ENCODE peak calls at places on chromosome 1, in nine cellular contexts. O, J, M, X, Y, V, S, Q and H are unnamed samples.

GRCh38 chr1:118588566-118588965 is 399.6 kb downstream of the TBX15 start:
- DNase-seq in Q (no peak), J (no peak), X (no peak), M (no peak), V (no peak), O (no peak), Y (no peak), S (no peak), H (no peak)

GRCh38 chr1:226355679-226356583 is 47.0 kb upstream of the LIN9 start:
- DNase-seq in Y (no peak), X (no peak), J (no peak), O (no peak), M (no peak), Q (no peak), S (no peak), V (no peak), H (no peak)

GRCh38 chr1:117467336-117467735 is 100.1 kb downstream of the MAN1A2 start:
- DNase-seq in X (no peak), V (no peak), J (no peak), Q (no peak), S (no peak), Y (no peak), O (no peak), M (no peak), H (no peak)

GRCh38 chr1:918353-918752 is 5.4 kb upstream of the SAMD11 start:
- DNase-seq in J (no peak), S (no peak), Y (no peak), O (no peak), M (no peak), V (no peak), X (no peak), Q (no peak), H (no peak)

GRCh38 chr1:110548381-110548780 is 29.4 kb upstream of the KCNA10 start:
- DNase-seq in Q (no peak), M (no peak), Y (no peak), S (no peak), X (peak; percentile 38), J (peak; percentile 53), V (no peak), O (no peak), H (no peak)

GRCh38 chr1:165943198-165943597 is 115.8 kb downstream of the UCK2 start:
- DNase-seq in M (no peak), S (no peak), Q (no peak), J (no peak), Y (no peak), O (no peak), V (no peak), X (no peak), H (no peak)

GRCh38 chr1:176559474-176560390 is 96.8 kb downstream of the PAPPA2 start:
- DNase-seq in V (peak; percentile 51), O (no peak), S (peak; percentile 60), Q (peak; percentile 29), Y (no peak), J (peak; percentile 84), X (peak; percentile 40), M (no peak), H (peak; percentile 73)

GRCh38 chr1:226820935-226821718 is 49.3 kb upstream of the PSEN2 start:
- DNase-seq in J (peak; percentile 26), O (no peak), M (no peak), Q (peak; percentile 96), Y (no peak), V (peak; percentile 94), X (peak; percentile 52), S (peak; percentile 91), H (peak; percentile 91)

GRCh38 chr1:38826262-38826661 is 33.3 kb downstream of the RRAGC start:
- DNase-seq in V (no peak), Q (no peak), O (no peak), Y (no peak), X (no peak), S (no peak), J (no peak), M (no peak), H (no peak)

GRCh38 chr1:160981584-160982411 is 27.2 kb upstream of the ITLN2 start:
- DNase-seq in M (no peak), X (peak; percentile 24), J (no peak), Y (peak; percentile 16), V (no peak), S (no peak), Q (no peak), O (no peak), H (no peak)

GRCh38 chr1:157193219-157193618 is 55.0 kb upstream of the ETV3 start:
- DNase-seq in J (no peak), S (no peak), X (no peak), V (no peak), Y (no peak), O (no peak), M (no peak), Q (no peak), H (no peak)

GRCh38 chr1:115074839-115075534 is 14.3 kb downstream of the TSPAN2 start:
- DNase-seq in Q (peak; percentile 19), S (no peak), J (no peak), Y (no peak), X (no peak), O (no peak), V (no peak), M (no peak), H (no peak)

GRCh38 chr1:169866577-169866976 is 27.1 kb downstream of the SCYL3 start:
- DNase-seq in Q (no peak), S (no peak), O (no peak), M (no peak), V (no peak), X (no peak), J (no peak), Y (no peak), H (no peak)

GRCh38 chr1:169869426-169869825 is 24.3 kb downstream of the SCYL3 start:
- DNase-seq in M (no peak), O (no peak), V (no peak), S (no peak), X (no peak), J (no peak), Y (no peak), Q (no peak), H (no peak)

GRCh38 chr1:169868978-169869377 is 24.7 kb downstream of the SCYL3 start:
- DNase-seq in M (no peak), O (no peak), Q (no peak), X (no peak), V (no peak), Y (no peak), S (no peak), J (no peak), H (no peak)

DNA sequence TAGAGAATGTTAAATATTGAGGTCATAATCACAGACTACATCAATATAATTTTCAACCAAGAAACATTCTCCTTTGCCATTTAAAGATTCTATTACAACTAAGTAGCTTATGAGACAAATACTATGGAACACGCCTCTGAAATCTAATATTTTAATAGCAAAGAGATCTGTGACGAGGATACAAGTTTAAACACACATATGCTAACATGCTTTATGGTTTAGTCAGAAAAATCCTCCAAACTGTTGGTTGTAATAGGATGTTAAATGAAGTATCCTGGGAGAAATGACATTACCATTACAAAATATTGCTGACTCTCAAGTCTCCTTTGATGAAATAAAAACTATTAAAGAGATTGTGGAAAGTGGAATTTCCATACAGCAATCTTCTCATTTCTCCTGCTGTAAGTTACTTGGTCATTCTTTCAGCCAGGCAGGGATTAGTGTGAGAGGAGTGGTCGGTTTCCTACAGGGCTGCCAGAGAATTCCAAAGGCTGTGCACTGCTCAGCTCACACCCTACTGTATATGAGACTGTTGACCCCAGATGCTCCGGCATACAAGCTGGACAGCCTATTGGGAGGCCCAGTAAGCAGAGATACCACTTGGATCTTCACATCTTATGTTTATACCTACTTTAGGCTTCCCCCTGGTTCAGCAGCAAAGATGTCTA is 26.6 kb downstream of the SCYL3 start:
- DNase-seq in V (no peak), Q (no peak), Y (no peak), O (no peak), M (no peak), S (no peak), X (no peak), J (no peak), H (no peak)
- H3K36me3 ChIP-seq in V (peaks cover 83% of the 10 kb centered on the region), Q (peaks cover 38% of the 10 kb centered on the region), Y (peaks cover 70% of the 10 kb centered on the region), O (peaks cover 87% of the 10 kb centered on the region), M (peaks cover 62% of the 10 kb centered on the region), S (no peaks in the 10 kb centered on the region), X (peaks cover 100% of the 10 kb centered on the region), J (peaks cover 79% of the 10 kb centered on the region), H (peaks cover 98% of the 10 kb centered on the region)

GRCh38 chr1:153262462-153263157 is 3.1 kb downstream of the LORICRIN start:
- DNase-seq in Y (no peak), Q (no peak), S (no peak), O (no peak), X (no peak), J (no peak), M (no peak), V (no peak), H (no peak)

GRCh38 chr1:153260473-153260979 is 1.0 kb downstream of the LORICRIN start:
- DNase-seq in Q (peak; percentile 6), J (no peak), O (peak; percentile 5), S (no peak), M (no peak), Y (no peak), X (no peak), V (no peak), H (no peak)

GRCh38 chr1:153259387-153259786 is at the start of gene LORICRIN:
- DNase-seq in Q (no peak), X (no peak), M (no peak), O (no peak), J (no peak), S (no peak), V (no peak), Y (no peak), H (no peak)

GRCh38 chr1:153261793-153262371 is 2.4 kb downstream of the LORICRIN start:
- DNase-seq in M (no peak), S (no peak), V (no peak), Q (no peak), O (peak; percentile 1), X (no peak), J (no peak), Y (no peak), H (no peak)

GRCh38 chr1:153260980-153261792 is 1.7 kb downstream of the LORICRIN start:
- DNase-seq in V (peak; percentile 20), J (peak; percentile 6), Y (peak; percentile 33), Q (peak; percentile 5), S (no peak), X (no peak), M (no peak), O (peak; percentile 11), H (no peak)
- H3K27me3 ChIP-seq in V (peaks cover 46% of the 10 kb centered on the region), J (peaks cover 35% of the 10 kb centered on the region), Y (peaks cover 12% of the 10 kb centered on the region), Q (peaks cover 37% of the 10 kb centered on the region), S (peaks cover 60% of the 10 kb centered on the region), X (peaks cover 75% of the 10 kb centered on the region), M (peaks cover 21% of the 10 kb centered on the region), O (peaks cover 6% of the 10 kb centered on the region), H (no peaks in the 10 kb centered on the region)

GRCh38 chr1:113800487-113800886 is 11.8 kb downstream of the RSBN1 start:
- DNase-seq in S (no peak), V (no peak), X (no peak), Q (no peak), J (no peak), Y (no peak), O (no peak), M (no peak), H (no peak)
- H3K4me1 ChIP-seq in S (peaks cover 7% of the 10 kb centered on the region), V (peaks cover 20% of the 10 kb centered on the region), X (peaks cover 26% of the 10 kb centered on the region), Q (peaks cover 5% of the 10 kb centered on the region), J (peaks cover 21% of the 10 kb centered on the region), Y (peaks cover 46% of the 10 kb centered on the region), O (peaks cover 40% of the 10 kb centered on the region), M (peaks cover 65% of the 10 kb centered on the region), H (no peaks in the 10 kb centered on the region)

DNA sequence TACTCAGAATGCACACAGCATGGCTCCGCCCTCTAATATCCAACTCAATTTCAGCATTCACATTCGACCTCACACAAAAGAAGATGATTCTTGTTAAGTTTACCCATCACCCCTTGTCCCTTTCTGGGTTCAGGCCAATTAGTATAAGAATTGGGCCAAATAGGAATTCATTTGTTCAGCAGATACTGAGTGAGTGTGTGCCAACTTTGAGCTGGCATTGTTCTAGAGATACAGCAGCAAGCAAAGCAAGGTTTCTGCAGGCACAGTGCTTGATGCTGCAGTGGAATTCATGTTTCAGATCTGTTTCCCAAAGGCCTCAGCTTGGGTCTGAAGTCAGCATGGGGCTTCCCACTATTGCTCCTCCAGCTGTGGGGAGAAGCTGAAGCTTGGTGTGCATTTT is 6.5 kb downstream of the FNDC7 start:
- DNase-seq in O (no peak), M (no peak), S (no peak), V (no peak), Q (no peak), J (no peak), X (no peak), Y (no peak), H (no peak)
- H3K36me3 ChIP-seq in O (no peaks in the 10 kb centered on the region), M (no peaks in the 10 kb centered on the region), S (no peaks in the 10 kb centered on the region), V (no peaks in the 10 kb centered on the region), Q (no peaks in the 10 kb centered on the region), J (no peaks in the 10 kb centered on the region), X (no peaks in the 10 kb centered on the region), Y (no peaks in the 10 kb centered on the region), H (no peaks in the 10 kb centered on the region)